ENCODE peak calls at places on chromosomes 4 and X, in eight cellular contexts. N, Q, G, Z, W, V, D and B are unnamed samples.

GRCh38 chr4:53830511-53830910 is 233.9 kb downstream of the CHIC2 start:
- DNase-seq in D (no peak), Q (no peak), W (no peak), V (no peak), G (no peak), Z (no peak), N (no peak), B (no peak)

GRCh38 chr4:38601244-38601915 is 62.6 kb upstream of the KLF3 start:
- DNase-seq in Z (no peak), N (peak), W (no peak), G (no peak), V (peak), D (peak), Q (no peak), B (peak)

GRCh38 chr4:74364649-74365491 is at the start of gene EREG:
- DNase-seq in Z (no peak), W (peak), Q (no peak), G (peak), N (no peak), D (peak), V (no peak), B (no peak)

GRCh38 chrX:17413228-17413627 is 38.2 kb downstream of the NHS start:
- DNase-seq in Z (no peak), D (no peak), Q (no peak), N (no peak), V (no peak), G (no peak), W (peak), B (no peak)

GRCh38 chr4:150328496-150328895 is 250.3 kb downstream of the DCLK2 start:
- DNase-seq in W (no peak), N (no peak), Z (no peak), Q (no peak), V (no peak), D (no peak), G (no peak), B (no peak)

GRCh38 chr4:145183023-145183422 is 2.6 kb upstream of the OTUD4 start:
- DNase-seq in N (no peak), D (no peak), Q (no peak), W (no peak), Z (no peak), V (no peak), G (no peak), B (no peak)

GRCh38 chrX:118536687-118537461 is 41.3 kb downstream of the DOCK11 start:
- DNase-seq in W (no peak), D (no peak), V (peak), N (no peak), G (peak), Q (no peak), Z (peak), B (no peak)

GRCh38 chr4:151604238-151604637 is 156.6 kb downstream of the GATB start:
- DNase-seq in Z (peak), D (no peak), G (no peak), W (peak), N (no peak), Q (no peak), V (no peak), B (no peak)

GRCh38 chrX:8879750-8880149 is 78.6 kb upstream of the FAM9A start:
- DNase-seq in W (no peak), V (no peak), Q (no peak), D (no peak), Z (no peak), N (no peak), G (peak), B (no peak)

GRCh38 chrX:96004386-96004785 is 680.3 kb upstream of the DIAPH2 start:
- DNase-seq in Q (no peak), V (no peak), D (no peak), N (no peak), Z (no peak), W (peak), G (no peak), B (no peak)

GRCh38 chr4:18214656-18215055 is 193.1 kb upstream of the LCORL start:
- DNase-seq in W (no peak), N (no peak), V (no peak), G (no peak), Z (no peak), D (no peak), Q (no peak), B (no peak)

GRCh38 chrX:124497386-124497785 is 151.0 kb downstream of the SH2D1A start:
- DNase-seq in D (no peak), W (no peak), N (no peak), V (no peak), Q (no peak), Z (no peak), G (no peak), B (no peak)

GRCh38 chr4:81314196-81314896 is 99.3 kb upstream of the PRKG2 start:
- DNase-seq in V (no peak), W (peak), N (peak), Q (peak), Z (no peak), D (peak), G (no peak), B (no peak)

GRCh38 chr4:176906693-176907092 is 114.0 kb upstream of the VEGFC start:
- DNase-seq in G (no peak), Z (no peak), D (no peak), W (no peak), V (no peak), N (no peak), Q (no peak), B (no peak)

GRCh38 chr4:7808752-7809151 is 130.9 kb downstream of the AFAP1 start:
- DNase-seq in D (no peak), N (no peak), V (no peak), W (no peak), G (no peak), Z (peak), Q (no peak), B (no peak)

GRCh38 chr4:13642163-13642562 is 14.6 kb upstream of the BOD1L1 start:
- DNase-seq in W (peak), N (no peak), Z (no peak), Q (no peak), G (no peak), V (no peak), D (no peak), B (no peak)

GRCh38 chr4:78654809-78655208 is 103.2 kb downstream of the ANXA3 start:
- DNase-seq in W (peak), Q (no peak), D (no peak), G (no peak), N (no peak), Z (no peak), V (no peak), B (no peak)

GRCh38 chr4:152224872-152225420 is 310.9 kb downstream of the FBXW7 start:
- DNase-seq in G (no peak), Q (no peak), D (no peak), Z (no peak), N (no peak), V (no peak), W (no peak), B (no peak)

GRCh38 chrX:13007519-13008188 is 32.7 kb downstream of the TMSB4X start:
- DNase-seq in W (peak), Q (no peak), G (no peak), V (no peak), N (no peak), Z (peak), D (no peak), B (no peak)

GRCh38 chr4:3374667-3375066 is 67.1 kb upstream of the HGFAC start:
- DNase-seq in N (no peak), Z (no peak), Q (no peak), V (no peak), D (no peak), W (no peak), G (no peak), B (no peak)

GRCh38 chrX:129979207-129979920 is 3.1 kb upstream of the BCORL1 start:
- DNase-seq in N (no peak), V (no peak), D (no peak), W (no peak), Q (no peak), Z (no peak), G (no peak), B (no peak)

GRCh38 chr4:61520176-61520575 is 320.1 kb downstream of the ADGRL3 start:
- DNase-seq in Z (no peak), D (no peak), N (no peak), G (no peak), V (no peak), Q (no peak), W (no peak), B (no peak)

GRCh38 chr4:126954537-126955291 is 678.0 kb upstream of the INTU start:
- DNase-seq in Q (no peak), W (no peak), G (no peak), V (no peak), N (no peak), D (no peak), Z (no peak), B (no peak)

GRCh38 chr4:171117457-171117856 is 695.7 kb upstream of the GALNTL6 start:
- DNase-seq in D (no peak), Q (no peak), N (no peak), Z (no peak), G (no peak), V (no peak), W (no peak), B (no peak)

GRCh38 chr4:57303012-57303751 is 193.0 kb upstream of the IGFBP7 start:
- DNase-seq in V (no peak), G (no peak), W (no peak), Z (no peak), D (no peak), Q (no peak), N (no peak), B (no peak)

GRCh38 chr4:168765726-168766125 is 244.3 kb downstream of the CBR4 start:
- DNase-seq in Z (no peak), W (peak), Q (no peak), G (no peak), N (no peak), D (peak), V (no peak), B (no peak)

GRCh38 chrX:150792949-150793527 is 99.8 kb downstream of the MTMR1 start:
- DNase-seq in N (no peak), W (no peak), Z (no peak), G (no peak), V (no peak), D (no peak), Q (no peak), B (no peak)

GRCh38 chr4:149017022-149017734 is 575.0 kb upstream of the NR3C2 start:
- DNase-seq in N (no peak), Q (no peak), Z (no peak), D (no peak), V (no peak), W (no peak), G (no peak), B (no peak)

GRCh38 chr4:139593091-139593564 is 37.1 kb upstream of the SETD7 start:
- DNase-seq in Z (peak), G (no peak), V (no peak), W (peak), N (no peak), D (no peak), Q (no peak), B (no peak)

GRCh38 chr4:172786039-172786792 is 382.4 kb upstream of the GALNT7 start:
- DNase-seq in D (no peak), V (no peak), N (no peak), G (no peak), Q (no peak), Z (no peak), W (peak), B (no peak)

GRCh38 chr4:155809835-155810234 is 51.0 kb downstream of the GUCY1B1 start:
- DNase-seq in Q (no peak), N (peak), G (peak), Z (peak), D (no peak), W (peak), V (no peak), B (no peak)

GRCh38 chr4:164779811-164780216 is 25.9 kb downstream of the SMIM31 start:
- DNase-seq in N (no peak), Q (no peak), V (no peak), W (peak), G (peak), D (no peak), Z (peak), B (no peak)

GRCh38 chr4:6529021-6529420 is 46.0 kb upstream of the MAN2B2 start:
- DNase-seq in G (no peak), D (no peak), V (no peak), Z (no peak), W (no peak), Q (no peak), N (no peak), B (no peak)

GRCh38 chr4:67861513-67861912 is 22.3 kb downstream of the TMPRSS11D start:
- DNase-seq in G (no peak), D (no peak), W (no peak), N (no peak), Z (no peak), Q (no peak), V (no peak), B (no peak)

GRCh38 chr4:8311096-8312068 is 41.8 kb downstream of the HTRA3 start:
- DNase-seq in Q (no peak), N (no peak), D (peak), G (no peak), W (no peak), Z (no peak), V (peak), B (peak)

GRCh38 chrX:153609917-153610833 is 11.2 kb upstream of the CCNQ start:
- DNase-seq in N (peak), W (no peak), Z (peak), G (peak), D (peak), V (peak), Q (peak), B (peak)

GRCh38 chr4:108168213-108168671 is 490 bp downstream of the LEF1 start:
- DNase-seq in N (no peak), G (no peak), D (no peak), W (no peak), Z (no peak), Q (no peak), V (no peak), B (no peak)

GRCh38 chrX:7059214-7059838 is 88.2 kb upstream of the STS start:
- DNase-seq in N (no peak), D (no peak), Z (no peak), Q (no peak), V (no peak), G (no peak), W (no peak), B (no peak)

GRCh38 chrX:115330498-115331138 is 41.1 kb downstream of the LUZP4 start:
- DNase-seq in W (peak), Q (peak), V (no peak), G (peak), N (peak), D (peak), Z (peak), B (no peak)